ENCODE peak calls at places on chromosomes 5 and 9, in five cellular contexts. One of them, this sample, is unnamed.

GRCh38 chr5:132260714-132261615 is 3.5 kb downstream of the PDLIM4 start:
- DNase-seq in K562: peak; percentile 64
- DNase-seq in SK-N-SH: no peak
- DNase-seq in IMR-90: peak; percentile 96
- DNase-seq in HCT116: peak; percentile 72
- DNase-seq in this sample: peak; percentile 37

GRCh38 chr5:14739538-14739937 is 75.0 kb downstream of the OTULIN start:
- DNase-seq in K562: no peak
- DNase-seq in SK-N-SH: no peak
- DNase-seq in IMR-90: peak; percentile 61
- DNase-seq in HCT116: no peak
- DNase-seq in this sample: no peak

GRCh38 chr9:35733109-35733541 is 659 bp downstream of the CREB3 start:
- DNase-seq in K562: peak; percentile 54
- DNase-seq in SK-N-SH: peak; percentile 43
- DNase-seq in IMR-90: peak; percentile 75
- DNase-seq in HCT116: peak; percentile 79
- DNase-seq in this sample: peak; percentile 62

GRCh38 chr5:176559683-176560082 is 10.5 kb downstream of the CDHR2 start:
- DNase-seq in K562: no peak
- DNase-seq in SK-N-SH: no peak
- DNase-seq in IMR-90: no peak
- DNase-seq in HCT116: peak; percentile 50
- DNase-seq in this sample: no peak

GRCh38 chr5:127085371-127085770 is 12.1 kb upstream of the C5orf63 start:
- DNase-seq in K562: no peak
- DNase-seq in SK-N-SH: no peak
- DNase-seq in IMR-90: no peak
- DNase-seq in HCT116: no peak
- DNase-seq in this sample: no peak

GRCh38 chr9:115207003-115207837 is 89.3 kb upstream of the TNC start:
- DNase-seq in K562: no peak
- DNase-seq in SK-N-SH: no peak
- DNase-seq in IMR-90: peak; percentile 31
- DNase-seq in HCT116: no peak
- DNase-seq in this sample: no peak

GRCh38 chr9:88007291-88007650 is 32.9 kb upstream of the CDK20 start:
- DNase-seq in K562: no peak
- DNase-seq in SK-N-SH: no peak
- DNase-seq in IMR-90: no peak
- DNase-seq in HCT116: no peak
- DNase-seq in this sample: no peak

GRCh38 chr5:159937580-159937979 is 21.3 kb downstream of the ADRA1B start:
- DNase-seq in K562: no peak
- DNase-seq in SK-N-SH: no peak
- DNase-seq in IMR-90: no peak
- DNase-seq in HCT116: no peak
- DNase-seq in this sample: no peak

GRCh38 chr5:14671414-14671813 is 6.9 kb downstream of the OTULIN start:
- DNase-seq in K562: no peak
- DNase-seq in SK-N-SH: no peak
- DNase-seq in IMR-90: peak; percentile 71
- DNase-seq in HCT116: no peak
- DNase-seq in this sample: no peak

DNA sequence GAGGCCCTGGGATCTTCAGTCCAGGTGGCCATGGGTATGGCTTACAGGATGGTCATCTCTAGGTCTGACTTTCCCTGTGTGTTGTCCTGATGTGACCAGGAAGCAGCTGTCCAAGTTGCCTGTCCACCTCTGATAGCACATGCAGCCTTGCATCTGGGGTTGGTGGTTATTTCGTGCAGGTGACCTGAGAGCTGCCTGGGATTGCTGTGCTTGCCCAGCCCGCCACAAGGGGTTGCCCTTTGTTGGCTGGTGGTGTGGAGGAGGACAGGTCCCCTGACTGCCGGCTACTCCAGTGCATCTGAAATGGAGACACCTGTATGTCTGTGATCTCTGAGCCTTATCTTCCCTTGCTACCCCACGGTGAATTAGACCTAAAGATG is 212.6 kb downstream of the ARHGAP26 start:
- DNase-seq in K562: peak; percentile 25
- DNase-seq in SK-N-SH: no peak
- DNase-seq in IMR-90: no peak
- DNase-seq in HCT116: no peak
- DNase-seq in this sample: no peak
- TF ChIP-seq CTCF in K562: peak; percentile 32
- TF ChIP-seq CTCF in SK-N-SH: peak; percentile 28
- TF ChIP-seq CTCF in IMR-90: no peak
- TF ChIP-seq CTCF in HCT116: no peak
- TF ChIP-seq CTCF in this sample: no peak

GRCh38 chr5:172541119-172541763 is 86.9 kb upstream of the SH3PXD2B start:
- DNase-seq in K562: no peak
- DNase-seq in SK-N-SH: peak; percentile 90
- DNase-seq in IMR-90: no peak
- DNase-seq in HCT116: no peak
- DNase-seq in this sample: peak; percentile 6
- H3K9ac ChIP-seq in K562: no peak overlapping the region
- H3K9ac ChIP-seq in SK-N-SH: no peak overlapping the region
- H3K9ac ChIP-seq in IMR-90: no peak overlapping the region
- H3K9ac ChIP-seq in HCT116: no peak overlapping the region
- H3K9ac ChIP-seq in this sample: no peak overlapping the region

DNA sequence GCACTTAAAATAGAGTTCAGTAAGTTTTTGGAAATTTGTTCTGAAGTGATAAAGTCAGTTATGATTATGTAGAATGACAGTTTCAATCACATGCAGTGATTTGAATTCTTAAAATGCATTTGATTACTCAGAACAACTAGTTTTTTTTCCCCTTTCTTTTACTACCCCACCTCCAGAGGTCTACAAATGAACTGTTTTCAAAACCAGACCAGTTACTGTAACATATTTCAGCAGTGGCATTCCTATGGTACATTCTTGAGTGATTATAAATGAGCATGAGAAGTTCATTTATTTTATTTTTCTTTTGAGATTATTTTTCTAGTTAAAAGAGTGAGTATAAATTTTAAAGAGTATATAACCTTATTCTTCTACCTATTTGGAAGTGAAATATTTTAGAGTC is 71.6 kb downstream of the NNT start:
- DNase-seq in K562: no peak
- DNase-seq in SK-N-SH: no peak
- DNase-seq in IMR-90: peak; percentile 53
- DNase-seq in HCT116: no peak
- DNase-seq in this sample: no peak
- TF ChIP-seq CTCF in K562: no peak
- TF ChIP-seq CTCF in SK-N-SH: no peak
- TF ChIP-seq CTCF in IMR-90: no peak
- TF ChIP-seq CTCF in HCT116: no peak
- TF ChIP-seq CTCF in this sample: no peak

DNA sequence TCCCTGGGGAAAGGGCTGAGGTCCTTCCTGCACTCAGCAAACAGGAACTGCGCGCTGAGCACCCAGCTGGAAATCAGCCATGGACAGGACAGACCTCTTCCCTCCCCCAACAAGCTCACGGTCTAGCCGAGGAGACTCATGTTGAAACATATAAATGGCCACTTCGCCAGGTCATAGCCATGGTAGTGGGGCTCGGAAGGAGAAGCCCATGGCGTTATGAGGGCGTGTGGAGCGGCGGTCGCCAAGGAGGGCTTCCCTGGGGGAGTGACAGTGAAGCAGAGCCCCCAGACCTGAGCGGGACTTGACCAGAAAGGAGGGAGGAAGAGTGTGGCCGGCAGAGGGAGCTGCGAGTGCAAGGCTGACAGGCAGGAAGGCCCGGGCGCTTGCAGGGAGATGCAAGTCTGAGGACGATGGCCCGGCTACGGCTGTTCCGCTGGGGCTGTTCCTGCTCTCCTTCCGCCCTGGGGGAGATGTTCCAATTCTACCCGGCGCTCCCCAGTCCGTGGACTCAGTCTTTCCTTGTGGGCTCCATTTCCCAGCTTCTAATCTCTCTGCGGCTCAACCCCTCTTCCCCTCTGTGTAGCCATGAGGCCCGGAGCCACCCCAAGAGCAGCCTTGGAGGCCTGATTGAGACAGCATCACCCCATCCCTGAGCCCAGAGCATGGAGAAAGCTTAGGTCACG is 43.9 kb upstream of the PRRC2B start:
- DNase-seq in K562: peak; percentile 86
- DNase-seq in SK-N-SH: peak; percentile 90
- DNase-seq in IMR-90: peak; percentile 77
- DNase-seq in HCT116: peak; percentile 62
- DNase-seq in this sample: peak; percentile 87
- H3K9ac ChIP-seq in K562: peak overlapping the region; percentile 88
- H3K9ac ChIP-seq in SK-N-SH: no peak overlapping the region
- H3K9ac ChIP-seq in IMR-90: peak overlapping the region; percentile 42
- H3K9ac ChIP-seq in HCT116: peak overlapping the region; percentile 14
- H3K9ac ChIP-seq in this sample: peak overlapping the region; percentile 39

GRCh38 chr9:122816163-122816867 is 12.1 kb downstream of the PDCL start:
- DNase-seq in K562: no peak
- DNase-seq in SK-N-SH: no peak
- DNase-seq in IMR-90: no peak
- DNase-seq in HCT116: no peak
- DNase-seq in this sample: peak; percentile 31

GRCh38 chr9:122812736-122813135 is 12.8 kb downstream of the OR1K1 start:
- DNase-seq in K562: no peak
- DNase-seq in SK-N-SH: no peak
- DNase-seq in IMR-90: no peak
- DNase-seq in HCT116: no peak
- DNase-seq in this sample: no peak

GRCh38 chr9:122814545-122814944 is 13.8 kb downstream of the PDCL start:
- DNase-seq in K562: no peak
- DNase-seq in SK-N-SH: no peak
- DNase-seq in IMR-90: no peak
- DNase-seq in HCT116: no peak
- DNase-seq in this sample: no peak

GRCh38 chr9:122819326-122819725 is 9.1 kb downstream of the PDCL start:
- DNase-seq in K562: no peak
- DNase-seq in SK-N-SH: no peak
- DNase-seq in IMR-90: peak; percentile 79
- DNase-seq in HCT116: no peak
- DNase-seq in this sample: no peak

DNA sequence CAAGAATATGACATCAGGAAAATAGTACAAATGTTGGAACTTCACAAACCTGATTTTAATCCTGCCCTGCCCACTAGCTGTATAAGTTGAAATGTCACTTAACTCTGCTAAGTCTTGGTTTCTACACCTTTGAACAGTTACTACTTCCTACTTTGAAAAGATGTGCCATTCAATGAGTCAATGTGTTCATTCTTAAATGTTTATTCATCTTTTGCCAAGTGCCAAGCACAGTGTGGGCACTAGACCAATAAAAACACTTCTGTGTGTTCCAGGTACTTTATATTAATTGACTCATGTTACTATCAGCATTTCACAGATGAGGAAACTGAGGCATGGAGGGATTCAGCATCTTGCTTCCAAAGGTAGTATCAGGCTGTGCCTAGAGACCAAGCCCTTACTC is 12.8 kb downstream of the PDCL start:
- DNase-seq in K562: no peak
- DNase-seq in SK-N-SH: no peak
- DNase-seq in IMR-90: no peak
- DNase-seq in HCT116: no peak
- DNase-seq in this sample: no peak
- TF ChIP-seq CTCF in K562: no peak
- TF ChIP-seq CTCF in SK-N-SH: no peak
- TF ChIP-seq CTCF in IMR-90: no peak
- TF ChIP-seq CTCF in HCT116: no peak
- TF ChIP-seq CTCF in this sample: no peak

GRCh38 chr9:134640491-134641172 is 971 bp upstream of the COL5A1 start:
- DNase-seq in K562: no peak
- DNase-seq in SK-N-SH: no peak
- DNase-seq in IMR-90: no peak
- DNase-seq in HCT116: no peak
- DNase-seq in this sample: no peak
- H3K9ac ChIP-seq in K562: no peak overlapping the region
- H3K9ac ChIP-seq in SK-N-SH: peak overlapping the region; percentile 88
- H3K9ac ChIP-seq in IMR-90: peak overlapping the region; percentile 35
- H3K9ac ChIP-seq in HCT116: no peak overlapping the region
- H3K9ac ChIP-seq in this sample: peak overlapping the region; percentile 34

GRCh38 chr5:139392678-139393496 is 2.0 kb downstream of the PROB1 start:
- DNase-seq in K562: no peak
- DNase-seq in SK-N-SH: peak; percentile 92
- DNase-seq in IMR-90: no peak
- DNase-seq in HCT116: peak; percentile 66
- DNase-seq in this sample: peak; percentile 82
- TF ChIP-seq CTCF in K562: no peak
- TF ChIP-seq CTCF in SK-N-SH: peak; percentile 38
- TF ChIP-seq CTCF in IMR-90: peak; percentile 63
- TF ChIP-seq CTCF in HCT116: no peak
- TF ChIP-seq CTCF in this sample: peak; percentile 74

This sample was measured in colonic mucosa.